ENCODE peak calls at places on chromosomes 11 and 22, in six cellular contexts. H is mammary epithelial cell, W is cardiac fibroblast, A is fibroblast of pulmonary artery, M is esophagus squamous epithelium, F is A673. P is an unnamed sample.

GRCh38 chr11:33980896-33981295 is 70.6 kb upstream of the CAPRIN1 start:
- DNase-seq in H (no peak), M (no peak), F (peak), W (peak), A (peak), P (no peak)

GRCh38 chr22:24683671-24684070 is 80.7 kb downstream of the GGT1 start:
- DNase-seq in W (peak), F (peak), M (no peak), A (peak), H (no peak), P (no peak)

GRCh38 chr11:120904116-120904515 is 119.8 kb upstream of the TBCEL start:
- DNase-seq in W (no peak), A (no peak), M (no peak), F (no peak), H (no peak), P (no peak)

GRCh38 chr11:119195680-119196079 is 10.4 kb downstream of the NHERF4 start:
- DNase-seq in A (peak), M (no peak), H (peak), W (peak), F (peak), P (no peak)

GRCh38 chr11:33970984-33971466 is 79.1 kb upstream of the LMO2 start:
- DNase-seq in A (peak), M (no peak), W (peak), F (peak), H (peak), P (peak)

GRCh38 chr22:41846268-41847002 is 13.5 kb downstream of the SREBF2 start:
- DNase-seq in F (no peak), W (no peak), A (no peak), H (no peak), M (no peak), P (no peak)

GRCh38 chr11:117186431-117186761 is 7.9 kb downstream of the SIDT2 start:
- DNase-seq in M (no peak), A (no peak), F (no peak), H (no peak), W (no peak), P (no peak)

GRCh38 chr11:104694259-104695070 is 203.8 kb downstream of the CASP12 start:
- DNase-seq in W (peak), F (no peak), A (peak), H (peak), M (no peak), P (no peak)

GRCh38 chr11:74826901-74827300 is 78.3 kb downstream of the RNF169 start:
- DNase-seq in W (no peak), M (no peak), F (no peak), H (no peak), A (no peak), P (no peak)

GRCh38 chr11:539971-540481 is 2.7 kb downstream of the LRRC56 start:
- DNase-seq in F (no peak), H (no peak), A (no peak), W (no peak), M (no peak), P (no peak)

GRCh38 chr22:49909476-49910205 is 8.6 kb downstream of the ALG12 start:
- DNase-seq in H (no peak), F (no peak), W (no peak), M (no peak), A (no peak), P (no peak)

GRCh38 chr22:20061481-20061861 is 18.6 kb upstream of the DGCR8 start:
- DNase-seq in A (peak), M (no peak), H (no peak), W (peak), F (no peak), P (no peak)

GRCh38 chr22:28817919-28818859 is 17.8 kb upstream of the XBP1 start:
- DNase-seq in A (no peak), F (no peak), W (no peak), H (no peak), M (no peak), P (peak)

GRCh38 chr22:43743131-43743530 is 69.0 kb downstream of the EFCAB6 start:
- DNase-seq in M (no peak), W (no peak), H (no peak), A (no peak), F (peak), P (no peak)

GRCh38 chr22:42716649-42717127 is 4.0 kb downstream of the A4GALT start:
- DNase-seq in F (no peak), H (no peak), W (no peak), M (no peak), A (no peak), P (no peak)

GRCh38 chr22:50702261-50702671 is 29.6 kb downstream of the SHANK3 start:
- DNase-seq in M (no peak), H (no peak), F (no peak), A (no peak), W (no peak), P (no peak)

GRCh38 chr22:45777046-45777851 is 105.6 kb downstream of the ATXN10 start:
- DNase-seq in W (peak), A (peak), H (peak), M (no peak), F (no peak), P (no peak)

GRCh38 chr11:112995423-112996084 is 34.3 kb downstream of the NCAM1 start:
- DNase-seq in M (no peak), H (no peak), W (no peak), A (no peak), F (no peak), P (no peak)

GRCh38 chr11:121964591-121964990 is 151.4 kb downstream of the BLID start:
- DNase-seq in W (peak), F (peak), M (no peak), A (peak), H (no peak), P (no peak)

GRCh38 chr22:48320048-48320655 is 1507.5 kb downstream of the BRD1 start:
- DNase-seq in F (no peak), H (no peak), M (no peak), W (no peak), A (no peak), P (no peak)

GRCh38 chr11:95849087-95849825 is 59.0 kb downstream of the CEP57 start:
- DNase-seq in F (peak), M (no peak), H (peak), W (peak), A (peak), P (peak)

GRCh38 chr22:23394525-23395326 is 185.4 kb downstream of the IGLL1 start:
- DNase-seq in W (no peak), M (no peak), H (no peak), A (no peak), F (no peak), P (no peak)

GRCh38 chr11:82980292-82980691 is 78.8 kb downstream of the DDIAS start:
- DNase-seq in H (peak), F (peak), A (peak), W (peak), M (no peak), P (no peak)

GRCh38 chr11:109993786-109994185 is 99.4 kb upstream of the ZC3H12C start:
- DNase-seq in F (no peak), A (peak), W (peak), M (no peak), H (no peak), P (no peak)

GRCh38 chr11:106644824-106645223 is 373.5 kb downstream of the GUCY1A2 start:
- DNase-seq in F (no peak), M (no peak), W (peak), H (peak), A (peak), P (no peak)

GRCh38 chr11:116263020-116263419 is 509.8 kb downstream of the BUD13 start:
- DNase-seq in A (no peak), H (no peak), W (no peak), F (no peak), M (no peak), P (no peak)

GRCh38 chr11:109914038-109914437 is 179.2 kb upstream of the ZC3H12C start:
- DNase-seq in A (no peak), F (no peak), H (peak), W (no peak), M (no peak), P (peak)

GRCh38 chr22:50473088-50473487 is 1.7 kb downstream of the SBF1 start:
- DNase-seq in F (no peak), H (no peak), W (no peak), M (no peak), A (no peak), P (no peak)

GRCh38 chr11:44388828-44389645 is 79.1 kb upstream of the ALX4 start:
- DNase-seq in W (no peak), H (no peak), A (no peak), F (no peak), M (no peak), P (no peak)

GRCh38 chr11:100878474-100878873 is 191.4 kb downstream of the ARHGAP42 start:
- DNase-seq in W (peak), A (peak), M (no peak), F (peak), H (no peak), P (no peak)

GRCh38 chr22:31475778-31476177 is 13.9 kb downstream of the EIF4ENIF1 start:
- DNase-seq in A (no peak), F (no peak), M (no peak), H (no peak), W (no peak), P (no peak)

GRCh38 chr22:44026630-44027511 is 2.8 kb downstream of the PARVB start:
- DNase-seq in W (peak), M (peak), H (no peak), A (peak), F (peak), P (no peak)

GRCh38 chr11:26974068-26974790 is 19.7 kb upstream of the FIBIN start:
- DNase-seq in H (no peak), M (no peak), A (no peak), W (peak), F (no peak), P (no peak)

GRCh38 chr22:22384267-22384666 is 124.3 kb downstream of the ZNF280B start:
- DNase-seq in W (no peak), H (no peak), A (no peak), M (no peak), F (no peak), P (no peak)

GRCh38 chr11:11349870-11350325 is 3.2 kb downstream of the CSNK2A3 start:
- DNase-seq in A (peak), M (no peak), F (no peak), H (no peak), W (no peak), P (no peak)

GRCh38 chr22:35326854-35327562 is 27.3 kb downstream of the TOM1 start:
- DNase-seq in F (no peak), W (no peak), A (no peak), M (no peak), H (no peak), P (no peak)

GRCh38 chr22:35327690-35328471 is 28.2 kb downstream of the TOM1 start:
- DNase-seq in H (no peak), W (no peak), F (no peak), M (no peak), A (no peak), P (no peak)

GRCh38 chr22:35328472-35328885 is 28.8 kb downstream of the TOM1 start:
- DNase-seq in M (no peak), F (no peak), A (no peak), W (no peak), H (no peak), P (no peak)

GRCh38 chr22:35330258-35330861 is 30.7 kb downstream of the TOM1 start:
- DNase-seq in H (no peak), F (peak), M (no peak), W (peak), A (peak), P (no peak)

DNA sequence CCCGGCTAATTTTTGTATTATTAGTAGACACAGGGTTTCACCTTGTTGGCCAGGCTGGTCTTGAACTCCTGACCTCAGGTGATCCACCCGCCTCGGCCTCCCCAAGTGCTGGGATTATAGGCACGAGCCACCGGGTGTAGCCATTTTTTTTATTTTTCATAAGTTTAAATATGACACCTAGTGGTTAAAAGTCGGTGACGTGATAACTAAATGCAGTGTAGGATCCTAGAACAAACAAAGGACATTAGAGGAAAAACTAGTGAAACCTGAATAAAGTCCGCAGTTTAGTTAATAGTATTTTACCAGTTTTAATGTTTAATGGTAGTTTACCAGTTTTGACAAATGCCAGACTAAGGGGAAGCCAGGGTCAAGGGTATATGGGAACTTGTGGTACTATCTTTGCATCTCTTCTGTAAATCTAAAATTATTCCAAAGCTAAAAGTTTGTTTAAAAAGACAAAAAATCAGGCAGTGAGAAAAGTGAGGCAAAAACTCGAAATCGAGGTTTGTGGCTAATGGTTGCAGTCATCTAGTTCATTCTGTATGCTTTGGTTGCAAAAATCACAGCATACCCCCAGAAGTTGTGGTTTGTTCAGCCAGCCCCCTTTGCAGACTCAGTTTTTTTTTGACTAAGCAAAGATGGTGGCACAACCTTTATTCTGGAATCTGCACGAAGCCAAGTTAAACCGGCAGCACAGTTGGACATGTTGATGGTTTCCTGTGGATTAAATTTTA is 29.6 kb downstream of the TOM1 start:
- DNase-seq in A (no peak), H (no peak), W (no peak), M (no peak), F (no peak), P (no peak)
- TF ChIP-seq CTCF in A (no peak), H (no peak), W (no peak), M (peak), F (peak), P (peak)

GRCh38 chr22:40463017-40463631 is 92.7 kb downstream of the SGSM3 start:
- DNase-seq in M (no peak), F (no peak), H (no peak), W (no peak), A (no peak), P (no peak)
- H3K4me3 ChIP-seq in M (no peak), F (no peak), H (no peak), W (no peak), A (no peak), P (no peak)

GRCh38 chr11:7570938-7571337 is 57.1 kb downstream of the PPFIBP2 start:
- DNase-seq in F (no peak), M (no peak), A (no peak), W (no peak), H (no peak), P (no peak)
- TF ChIP-seq CTCF in F (no peak), M (peak), A (no peak), W (no peak), H (no peak), P (peak)

DNA sequence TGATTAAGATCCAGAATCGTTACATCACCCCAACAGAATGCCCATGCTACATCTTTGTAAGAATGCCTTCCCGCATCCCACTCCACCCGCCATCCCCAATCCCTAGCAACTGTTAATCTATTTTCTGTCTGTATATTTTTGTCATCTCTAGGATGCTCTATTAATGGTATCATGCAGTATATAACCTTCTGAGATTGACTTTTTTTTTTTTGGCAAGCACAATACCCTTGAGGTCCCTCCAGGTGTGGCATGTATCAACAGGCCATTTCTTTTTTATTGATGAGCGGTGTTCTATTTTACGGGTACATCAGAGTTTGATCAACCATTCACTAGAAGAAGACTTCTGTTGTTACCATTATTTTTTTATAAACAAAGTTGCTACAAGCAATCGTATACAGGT is 30.2 kb upstream of the SCN3B start:
- DNase-seq in A (no peak), F (no peak), W (no peak), M (no peak), H (no peak), P (no peak)
- H3K4me3 ChIP-seq in A (no peak), F (no peak), W (no peak), M (no peak), H (no peak), P (no peak)

GRCh38 chr11:131649861-131650260 is 279.4 kb downstream of the NTM start:
- DNase-seq in F (no peak), W (no peak), A (no peak), M (no peak), H (no peak), P (no peak)
- TF ChIP-seq CTCF in F (no peak), W (no peak), A (no peak), M (no peak), H (no peak), P (no peak)

GRCh38 chr11:66258473-66258893 is 10.0 kb upstream of the RAB1B start:
- DNase-seq in W (no peak), M (no peak), A (no peak), F (no peak), H (no peak), P (no peak)
- H3K4me3 ChIP-seq in W (peak), M (peak), A (peak), F (peak), H (peak), P (peak)

DNA sequence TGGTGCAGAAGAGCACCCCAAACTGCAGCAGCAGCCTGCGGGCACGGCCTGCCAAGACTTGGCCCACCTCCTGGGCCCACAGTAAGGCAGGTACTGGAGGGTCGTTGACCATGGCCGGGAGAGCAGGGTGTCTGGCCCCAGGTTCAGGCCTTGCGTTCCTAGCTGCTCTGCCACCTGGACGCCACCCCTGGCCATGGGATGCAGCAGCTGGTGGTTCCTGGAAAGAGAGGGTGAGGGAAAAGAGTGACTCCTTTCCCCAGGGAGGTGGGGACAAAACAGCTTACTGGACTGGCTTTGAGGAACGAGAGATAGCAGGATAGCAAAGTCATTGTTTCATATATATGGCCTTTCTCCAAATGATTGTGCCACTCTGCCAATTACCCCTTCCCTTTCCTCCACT is 1.8 kb downstream of the BSCL2 start:
- DNase-seq in F (no peak), W (no peak), A (no peak), H (peak), M (no peak), P (no peak)
- TF ChIP-seq CTCF in F (no peak), W (no peak), A (no peak), H (peak), M (no peak), P (peak)

DNA sequence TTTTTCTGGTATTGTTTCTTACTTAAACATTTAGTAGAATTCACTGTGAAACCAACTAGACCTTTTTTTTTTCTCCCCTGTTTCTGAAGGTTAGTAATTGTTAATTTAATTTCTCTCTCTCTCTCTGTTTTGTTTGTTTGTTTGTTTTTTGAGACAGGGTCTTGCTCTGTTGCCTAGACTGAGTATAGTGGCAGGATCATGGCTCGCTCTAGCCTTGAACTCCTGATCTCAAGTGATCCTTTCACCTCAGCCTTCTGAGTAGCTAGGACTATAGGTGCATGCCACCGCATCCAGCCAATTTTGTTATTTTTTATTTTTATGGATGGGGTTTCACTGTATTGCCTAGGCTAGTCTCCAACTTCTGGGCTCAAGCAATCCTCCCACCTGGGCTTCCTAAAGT is 165.0 kb downstream of the UVRAG start:
- DNase-seq in W (no peak), H (no peak), M (no peak), A (no peak), F (no peak), P (no peak)
- H3K4me3 ChIP-seq in W (no peak), H (no peak), M (no peak), A (no peak), F (no peak), P (no peak)